ENCODE peak calls at places on chromosomes 6 and 20, in five cellular contexts. H is lower lobe of right lung, V is AG09309, M is SK-N-SH, U is GM12865. N is an unnamed sample.

GRCh38 chr20:58718121-58718563 is 25.5 kb downstream of the NPEPL1 start:
- DNase-seq in H (no peak), V (no peak), M (peak), U (no peak), N (no peak)

GRCh38 chr6:169371344-169372144 is 117.9 kb upstream of the THBS2 start:
- DNase-seq in H (no peak), V (no peak), M (peak), U (no peak), N (no peak)

GRCh38 chr6:14984454-14984853 is 261.4 kb upstream of the JARID2 start:
- DNase-seq in H (peak), V (no peak), M (no peak), U (no peak), N (peak)

GRCh38 chr6:139648430-139649000 is 274.1 kb upstream of the CITED2 start:
- DNase-seq in H (no peak), V (no peak), M (no peak), U (no peak), N (no peak)

GRCh38 chr6:36724514-36725385 is 27.1 kb downstream of the RAB44 start:
- DNase-seq in H (peak), V (peak), M (peak), U (peak), N (peak)

GRCh38 chr6:167237438-167237837 is 53.7 kb upstream of the UNC93A start:
- DNase-seq in H (no peak), V (no peak), M (no peak), U (no peak), N (no peak)

GRCh38 chr20:17863577-17864292 is 104.9 kb downstream of the SNX5 start:
- DNase-seq in H (no peak), V (no peak), M (no peak), U (no peak), N (no peak)

GRCh38 chr20:15930324-15931305 is 642.6 kb downstream of the KIF16B start:
- DNase-seq in H (no peak), V (peak), M (peak), U (peak), N (peak)

GRCh38 chr6:170470673-170471072 is 82.4 kb downstream of the PSMB1 start:
- DNase-seq in H (no peak), V (no peak), M (no peak), U (no peak), N (no peak)

GRCh38 chr20:58078741-58079522 is 149.5 kb downstream of the ANKRD60 start:
- DNase-seq in H (no peak), V (peak), M (no peak), U (no peak), N (no peak)

GRCh38 chr6:36998723-36999466 is 6.6 kb upstream of the FGD2 start:
- DNase-seq in H (no peak), V (no peak), M (peak), U (no peak), N (peak)

GRCh38 chr20:9994676-9995075 is 40.1 kb upstream of the ANKEF1 start:
- DNase-seq in H (no peak), V (no peak), M (no peak), U (no peak), N (no peak)

GRCh38 chr6:141981190-141981589 is 151.5 kb upstream of the GJE1 start:
- DNase-seq in H (no peak), V (no peak), M (no peak), U (no peak), N (no peak)

GRCh38 chr20:34110025-34111013 is 1.7 kb downstream of the EIF2S2 start:
- DNase-seq in H (no peak), V (no peak), M (no peak), U (peak), N (no peak)

GRCh38 chr6:127854009-127854408 is 46.8 kb downstream of the THEMIS start:
- DNase-seq in H (no peak), V (no peak), M (no peak), U (peak), N (no peak)

GRCh38 chr20:22438926-22439325 is 145.4 kb downstream of the FOXA2 start:
- DNase-seq in H (no peak), V (no peak), M (peak), U (peak), N (no peak)

GRCh38 chr6:170516783-170517616 is 36.1 kb downstream of the PSMB1 start:
- DNase-seq in H (peak), V (peak), M (peak), U (peak), N (peak)

GRCh38 chr20:22949710-22950109 is 85.4 kb upstream of the SSTR4 start:
- DNase-seq in H (no peak), V (no peak), M (no peak), U (no peak), N (no peak)

GRCh38 chr6:106159531-106159940 is 73.4 kb downstream of the PRDM1 start:
- DNase-seq in H (no peak), V (peak), M (no peak), U (no peak), N (no peak)

GRCh38 chr6:126821706-126822105 is 296.8 kb upstream of the RSPO3 start:
- DNase-seq in H (no peak), V (no peak), M (no peak), U (no peak), N (no peak)

GRCh38 chr20:32017711-32018251 is 7.5 kb downstream of the CCM2L start:
- DNase-seq in H (peak), V (no peak), M (peak), U (peak), N (no peak)

GRCh38 chr6:53312355-53312754 is 36.4 kb downstream of the ELOVL5 start:
- DNase-seq in H (no peak), V (no peak), M (peak), U (peak), N (no peak)

GRCh38 chr20:29427201-29428060 is 1830.0 kb upstream of the DEFB115 start:
- DNase-seq in H (no peak), V (no peak), M (peak), U (no peak), N (no peak)

GRCh38 chr6:20574355-20574754 is 40.1 kb downstream of the CDKAL1 start:
- DNase-seq in H (no peak), V (no peak), M (no peak), U (no peak), N (no peak)

GRCh38 chr20:32352101-32352720 is 5.9 kb upstream of the ASXL1 start:
- DNase-seq in H (no peak), V (no peak), M (no peak), U (no peak), N (no peak)

GRCh38 chr6:14655990-14656640 is 538.5 kb downstream of the CD83 start:
- DNase-seq in H (no peak), V (no peak), M (no peak), U (peak), N (no peak)

GRCh38 chr20:45128066-45128465 is 3.8 kb upstream of the WFDC12 start:
- DNase-seq in H (no peak), V (no peak), M (no peak), U (no peak), N (no peak)

GRCh38 chr20:9051508-9051907 is 17.4 kb upstream of the PLCB4 start:
- DNase-seq in H (no peak), V (peak), M (no peak), U (no peak), N (no peak)

GRCh38 chr6:33199687-33200233 is 705 bp downstream of the RXRB start:
- DNase-seq in H (no peak), V (no peak), M (peak), U (peak), N (no peak)

GRCh38 chr6:167541544-167541943 is 216.7 kb downstream of the TTLL2 start:
- DNase-seq in H (no peak), V (no peak), M (no peak), U (no peak), N (no peak)

GRCh38 chr6:90892271-90892670 is 305.4 kb upstream of the MAP3K7 start:
- DNase-seq in H (no peak), V (no peak), M (no peak), U (no peak), N (no peak)

GRCh38 chr6:32109114-32109764 is at the start of gene TNXB:
- DNase-seq in H (no peak), V (no peak), M (peak), U (no peak), N (no peak)
- H3K4me3 ChIP-seq in H (peak), V (no peak), M (no peak), U (no peak), N (peak)

GRCh38 chr6:75572072-75572471 is 29.6 kb upstream of the SENP6 start:
- DNase-seq in H (no peak), V (no peak), M (no peak), U (no peak), N (no peak)

GRCh38 chr6:75563032-75563431 is 38.6 kb upstream of the SENP6 start:
- DNase-seq in H (no peak), V (no peak), M (peak), U (peak), N (no peak)

GRCh38 chr6:75568100-75568499 is 33.6 kb upstream of the SENP6 start:
- DNase-seq in H (no peak), V (no peak), M (no peak), U (no peak), N (no peak)

GRCh38 chr6:75566137-75566767 is 35.4 kb upstream of the SENP6 start:
- DNase-seq in H (no peak), V (no peak), M (no peak), U (no peak), N (no peak)

GRCh38 chr6:75568965-75569364 is 32.7 kb upstream of the SENP6 start:
- DNase-seq in H (no peak), V (no peak), M (no peak), U (peak), N (no peak)
- TF ChIP-seq CTCF in H (no peak), V (no peak), M (no peak), U (no peak), N (no peak)

DNA sequence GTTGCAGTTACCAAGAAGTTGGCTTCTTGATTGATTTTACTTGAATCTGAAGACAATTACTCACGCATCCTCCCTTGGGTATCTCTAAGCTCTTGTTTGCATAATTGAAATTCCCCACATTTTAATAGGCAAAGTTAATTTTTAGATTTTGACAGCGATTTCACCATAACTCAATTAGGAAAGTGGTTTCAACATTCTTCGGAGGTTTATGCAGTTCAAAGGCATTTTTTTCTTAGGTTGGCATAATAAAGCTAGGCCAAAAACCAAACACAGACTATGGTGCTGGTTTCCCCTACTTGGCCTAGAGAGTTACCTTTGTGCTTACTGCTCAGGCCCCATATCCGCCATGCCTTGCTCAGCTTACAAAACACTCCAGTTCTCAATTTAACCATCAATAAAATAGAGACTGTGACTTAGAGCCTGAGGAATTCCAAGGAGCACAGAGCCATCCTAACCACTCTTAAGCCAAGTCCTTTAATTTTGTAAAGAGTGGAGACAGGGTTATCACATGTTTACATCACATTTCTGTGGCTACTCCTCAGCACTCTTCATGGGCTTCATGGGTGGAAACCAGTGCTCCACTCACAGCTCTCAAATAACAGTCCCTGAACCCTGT is 32.1 kb downstream of the LAMA4 start:
- DNase-seq in H (no peak), V (peak), M (no peak), U (no peak), N (no peak)
- H3K4me3 ChIP-seq in H (no peak), V (no peak), M (no peak), U (no peak), N (no peak)

GRCh38 chr6:113488812-113489685 is 368.1 kb upstream of the MARCKS start:
- DNase-seq in H (no peak), V (no peak), M (no peak), U (no peak), N (no peak)
- TF ChIP-seq CTCF in H (no peak), V (no peak), M (peak), U (peak), N (no peak)

GRCh38 chr6:3990692-3991491 is 88.0 kb downstream of the FAM217A start:
- DNase-seq in H (peak), V (peak), M (peak), U (peak), N (peak)
- H3K4me3 ChIP-seq in H (peak), V (peak), M (peak), U (no peak), N (peak)

GRCh38 chr6:32096394-32097258 is 12.5 kb downstream of the TNXB start:
- DNase-seq in H (no peak), V (no peak), M (peak), U (no peak), N (no peak)
- TF ChIP-seq CTCF in H (no peak), V (no peak), M (peak), U (no peak), N (no peak)

DNA sequence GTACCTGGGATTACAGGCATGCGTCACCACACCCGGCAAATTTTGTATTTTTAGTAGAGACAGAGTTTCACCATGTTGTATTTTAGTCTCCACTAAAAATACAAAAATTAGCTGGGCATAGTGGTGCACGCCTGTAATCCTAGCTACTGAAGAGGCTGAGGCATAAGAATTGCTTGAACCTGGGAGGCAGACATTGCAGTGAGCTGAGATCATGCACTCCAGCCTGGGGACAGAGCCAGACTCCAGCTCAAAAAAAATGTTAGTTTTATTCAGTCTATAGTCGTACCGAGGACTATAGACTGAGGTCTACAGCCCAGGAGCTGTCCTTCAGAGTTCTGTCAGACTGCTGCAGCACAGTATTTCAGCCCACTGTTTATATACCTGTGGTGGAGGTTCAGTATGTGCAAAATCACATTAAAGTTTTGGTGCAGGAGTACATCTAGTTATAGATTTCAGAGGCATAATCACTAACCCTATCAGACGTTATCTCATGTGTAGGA is 3.6 kb upstream of the CASP8AP2 start:
- DNase-seq in H (no peak), V (no peak), M (no peak), U (no peak), N (no peak)
- H3K4me3 ChIP-seq in H (no peak), V (no peak), M (no peak), U (no peak), N (no peak)

DNA sequence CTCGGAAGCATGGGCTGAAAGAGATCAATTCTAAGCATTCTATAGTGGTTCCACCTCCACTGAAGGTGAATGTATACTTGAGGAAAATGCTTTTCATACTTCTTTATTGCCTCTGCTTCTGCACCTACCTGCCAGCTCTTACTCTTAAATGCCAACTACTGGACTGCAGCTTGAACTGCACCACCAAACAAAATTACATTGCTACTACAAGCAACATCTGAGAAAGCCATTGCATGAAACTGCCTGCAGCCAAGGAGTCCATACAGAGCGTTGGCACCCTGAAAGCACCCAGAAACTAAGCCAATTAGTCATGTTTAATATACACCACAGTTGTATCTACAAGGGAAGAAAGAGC is 440.9 kb downstream of the BTBD3 start:
- DNase-seq in H (no peak), V (no peak), M (no peak), U (no peak), N (no peak)
- TF ChIP-seq CTCF in H (no peak), V (no peak), M (no peak), U (no peak), N (no peak)

GRCh38 chr6:26299286-26300042 is 65.5 kb upstream of the BTN3A2 start:
- DNase-seq in H (no peak), V (no peak), M (no peak), U (peak), N (no peak)
- H3K4me3 ChIP-seq in H (no peak), V (no peak), M (no peak), U (no peak), N (no peak)

N was measured in gastrocnemius medialis.